ENCODE peak calls at places on chromosomes 3 and 15, in seven cellular contexts. U, M, Y, X, N, D and L are unnamed samples.

GRCh38 chr3:157125101-157125500 is 34.8 kb downstream of the CCNL1 start:
- DNase-seq in X (no peak), Y (no peak), D (no peak), N (no peak), U (no peak), M (no peak), L (peak; percentile 76)

GRCh38 chr3:50122071-50122470 is 33.1 kb upstream of the SEMA3F start:
- DNase-seq in U (peak; percentile 19), X (no peak), D (no peak), Y (no peak), N (no peak), M (no peak), L (peak; percentile 14)

GRCh38 chr3:3189961-3190360 is 10.5 kb upstream of the CRBN start:
- DNase-seq in M (no peak), N (no peak), Y (no peak), U (no peak), D (no peak), X (no peak), L (no peak)

GRCh38 chr15:98799461-98799971 is 151.2 kb downstream of the IGF1R start:
- DNase-seq in D (no peak), Y (no peak), N (no peak), X (no peak), M (no peak), U (no peak), L (peak; percentile 69)

GRCh38 chr3:137047240-137047639 is 89.5 kb downstream of the IL20RB start:
- DNase-seq in U (no peak), Y (no peak), D (no peak), N (no peak), M (no peak), X (no peak), L (no peak)

GRCh38 chr3:115146418-115147328 is at the start of gene ZBTB20:
- DNase-seq in N (peak; percentile 80), U (peak; percentile 76), X (peak; percentile 50), M (peak; percentile 32), Y (peak; percentile 77), D (peak; percentile 80), L (peak; percentile 38)

GRCh38 chr3:195580733-195581443 is 2.9 kb downstream of the APOD start:
- DNase-seq in Y (no peak), D (no peak), X (no peak), M (no peak), N (peak; percentile 12), U (no peak), L (peak; percentile 63)

GRCh38 chr3:105869531-105869833 is 670 bp upstream of the CBLB start:
- DNase-seq in U (no peak), D (no peak), M (no peak), Y (no peak), X (no peak), N (no peak), L (no peak)

GRCh38 chr3:152405915-152406802 is 137.4 kb downstream of the MBNL1 start:
- DNase-seq in D (no peak), M (peak; percentile 39), Y (peak; percentile 34), X (no peak), U (no peak), N (peak; percentile 69), L (peak; percentile 97)

GRCh38 chr15:54619180-54619579 is 577.6 kb downstream of the RSL24D1 start:
- DNase-seq in Y (no peak), D (no peak), N (no peak), U (no peak), M (no peak), X (no peak), L (no peak)

GRCh38 chr3:104526901-104527401 is 839.8 kb upstream of the ALCAM start:
- DNase-seq in Y (no peak), U (no peak), X (no peak), D (no peak), N (no peak), M (no peak), L (no peak)

GRCh38 chr15:101308604-101309435 is 13.8 kb upstream of the SNRPA1 start:
- DNase-seq in X (no peak), M (no peak), Y (no peak), N (no peak), U (no peak), D (no peak), L (no peak)

GRCh38 chr3:100089802-100090668 is 24.3 kb downstream of the FILIP1L start:
- DNase-seq in N (peak; percentile 74), Y (peak; percentile 74), U (no peak), M (no peak), D (no peak), X (no peak), L (peak; percentile 47)

GRCh38 chr3:186200746-186201145 is 91.9 kb upstream of the ETV5 start:
- DNase-seq in M (no peak), Y (no peak), D (no peak), X (no peak), U (no peak), N (no peak), L (no peak)

GRCh38 chr3:67832807-67833206 is 178.4 kb upstream of the SUCLG2 start:
- DNase-seq in Y (no peak), U (no peak), D (no peak), N (no peak), X (no peak), M (no peak), L (peak; percentile 20)

GRCh38 chr3:43095370-43095769 is 10.5 kb downstream of the POMGNT2 start:
- DNase-seq in X (no peak), D (no peak), M (no peak), N (no peak), Y (no peak), U (no peak), L (no peak)

GRCh38 chr3:111392911-111393351 is 149.1 kb upstream of the CD96 start:
- DNase-seq in U (no peak), M (no peak), D (no peak), X (no peak), N (no peak), Y (no peak), L (peak; percentile 88)

GRCh38 chr3:113747719-113748046 is 848 bp downstream of the ATP6V1A start:
- DNase-seq in M (no peak), U (no peak), X (no peak), N (no peak), D (no peak), Y (no peak), L (peak; percentile 42)

GRCh38 chr3:65448120-65448519 is 590.6 kb downstream of the MAGI1 start:
- DNase-seq in Y (no peak), X (no peak), U (no peak), M (no peak), N (no peak), D (no peak), L (no peak)

GRCh38 chr3:197600796-197601565 is 45.2 kb upstream of the BDH1 start:
- DNase-seq in U (no peak), N (peak; percentile 31), X (no peak), D (no peak), M (peak; percentile 66), Y (no peak), L (peak; percentile 8)

GRCh38 chr15:72536506-72536905 is 62.4 kb downstream of the ARIH1 start:
- DNase-seq in D (no peak), Y (no peak), M (no peak), X (no peak), N (no peak), U (no peak), L (no peak)

GRCh38 chr3:193912621-193913178 is 223.2 kb upstream of the HES1 start:
- DNase-seq in U (no peak), D (no peak), Y (no peak), X (no peak), M (no peak), N (no peak), L (no peak)

GRCh38 chr3:9110316-9110715 is 139.1 kb downstream of the SRGAP3 start:
- DNase-seq in D (no peak), Y (no peak), N (no peak), M (no peak), U (no peak), X (no peak), L (no peak)

DNA sequence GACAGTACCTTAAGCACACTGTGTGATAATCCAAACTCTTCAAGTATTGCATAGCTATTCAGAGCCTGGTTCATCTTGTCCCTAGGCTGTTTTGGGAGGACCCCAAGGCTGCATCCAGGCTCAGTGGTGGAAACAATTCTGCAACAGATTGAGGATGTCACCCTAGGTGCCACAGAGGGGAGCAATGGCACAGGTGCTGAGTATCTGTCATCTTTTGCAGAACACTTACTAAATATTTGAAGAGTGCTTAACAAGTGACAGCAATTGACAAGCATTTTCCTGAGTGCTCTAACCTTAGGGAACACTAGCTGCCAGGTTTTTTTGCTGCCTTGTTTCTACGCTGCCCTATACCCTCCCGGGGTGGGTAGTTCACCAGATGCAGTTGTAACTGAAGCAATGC is 27.7 kb downstream of the STARD5 start:
- DNase-seq in N (no peak), Y (no peak), D (peak; percentile 11), X (no peak), U (no peak), M (no peak), L (no peak)
- H3K4me3 ChIP-seq in N (no peak overlapping the region), Y (no peak overlapping the region), D (no peak overlapping the region), X (no peak overlapping the region), U (no peak overlapping the region), M (no peak overlapping the region), L (no peak overlapping the region)

DNA sequence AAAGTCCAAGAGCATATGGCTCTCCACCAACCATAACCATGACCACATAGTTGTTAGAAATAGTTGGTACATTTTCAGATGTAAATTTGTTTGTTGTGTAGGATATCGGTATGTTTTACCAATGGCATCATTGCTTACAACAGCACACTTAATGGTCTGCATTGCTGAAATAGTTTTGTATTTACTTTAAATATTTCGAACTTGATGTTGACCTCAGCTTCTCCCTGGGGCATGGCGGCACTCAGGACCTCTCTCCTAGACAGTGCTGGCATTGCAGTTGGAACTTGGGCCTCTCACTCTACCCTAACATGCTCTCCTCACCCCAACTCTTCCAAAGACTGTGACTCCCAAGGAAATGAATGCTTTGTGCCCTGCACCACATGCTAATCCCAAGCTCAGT is 5.0 kb downstream of the SLC22A13 start:
- DNase-seq in N (no peak), D (no peak), U (no peak), M (no peak), X (no peak), Y (no peak), L (no peak)
- TF ChIP-seq CTCF in N (no peak), D (no peak), U (no peak), M (no peak), X (no peak), Y (no peak), L (no peak)

DNA sequence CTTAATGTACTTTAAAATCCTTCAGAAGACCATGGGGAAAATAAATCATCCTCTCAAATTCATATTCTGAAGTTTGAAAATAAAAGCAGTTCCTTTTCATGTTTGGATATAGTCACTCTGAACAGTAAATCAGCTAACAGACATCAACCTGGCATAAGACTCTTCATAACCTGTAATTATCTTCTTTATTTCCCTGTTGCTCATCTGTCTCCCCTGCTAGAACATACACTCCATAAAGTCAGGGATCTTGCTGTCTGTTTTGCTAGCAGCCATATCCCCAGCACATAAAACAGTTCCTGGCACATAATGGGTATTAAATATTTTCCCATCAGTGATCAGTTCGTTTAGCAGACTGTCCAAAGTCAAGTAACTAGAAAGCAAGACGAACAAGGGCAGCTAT is 11.2 kb downstream of the VGLL4 start:
- DNase-seq in U (no peak), M (no peak), D (no peak), N (no peak), X (no peak), Y (no peak), L (no peak)
- H3K27me3 ChIP-seq in U (no peaks in the 10 kb centered on the region), M (no peaks in the 10 kb centered on the region), D (no peaks in the 10 kb centered on the region), N (no peaks in the 10 kb centered on the region), X (no peaks in the 10 kb centered on the region), Y (no peaks in the 10 kb centered on the region), L (no peaks in the 10 kb centered on the region)

DNA sequence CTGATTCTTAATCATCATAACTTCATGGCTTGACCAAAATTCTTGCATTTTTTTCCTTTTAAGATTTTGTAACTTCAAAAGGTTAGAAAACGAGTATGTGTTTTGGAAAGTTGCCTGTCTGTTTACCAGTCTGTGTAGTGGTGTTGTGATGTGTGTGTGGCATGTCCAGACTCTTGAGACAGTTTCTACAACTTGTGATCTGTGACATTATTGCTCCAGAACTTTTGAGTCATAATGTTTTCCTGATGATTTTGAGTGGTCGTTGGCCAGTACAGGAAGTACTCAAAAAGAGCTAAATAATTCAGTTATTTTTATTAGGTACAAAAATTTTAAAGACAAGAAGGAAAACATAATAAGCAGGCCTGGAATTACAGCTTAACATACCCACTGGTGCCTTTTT is 229.0 kb upstream of the C2CD4B start:
- DNase-seq in Y (no peak), N (no peak), D (no peak), X (no peak), M (no peak), U (no peak), L (no peak)
- H3K4me3 ChIP-seq in Y (no peak overlapping the region), N (no peak overlapping the region), D (no peak overlapping the region), X (no peak overlapping the region), M (no peak overlapping the region), U (no peak overlapping the region), L (no peak overlapping the region)